ENCODE peak calls at places on chromosome 3, in eight cellular contexts. One of them, this sample, is unnamed.

GRCh38 chr3:158108596-158108995 is 1.3 kb upstream of the RSRC1 start:
- DNase-seq in neural progenitor cell: no peak
- DNase-seq in IMR-90: no peak
- DNase-seq in HepG2: no peak
- DNase-seq in upper lobe of right lung: no peak
- DNase-seq in SK-N-SH: no peak
- DNase-seq in heart right ventricle: no peak
- DNase-seq in tibial artery: no peak
- DNase-seq in this sample: no peak

GRCh38 chr3:105594219-105594618 is 227.5 kb downstream of the ALCAM start:
- DNase-seq in tibial artery: no peak
- DNase-seq in SK-N-SH: no peak
- DNase-seq in IMR-90: peak; percentile 76
- DNase-seq in heart right ventricle: no peak
- DNase-seq in upper lobe of right lung: no peak
- DNase-seq in neural progenitor cell: no peak
- DNase-seq in HepG2: no peak
- DNase-seq in this sample: peak; percentile 64

GRCh38 chr3:192641911-192642310 is 85.4 kb downstream of the FGF12 start:
- DNase-seq in heart right ventricle: no peak
- DNase-seq in IMR-90: no peak
- DNase-seq in tibial artery: no peak
- DNase-seq in upper lobe of right lung: no peak
- DNase-seq in neural progenitor cell: no peak
- DNase-seq in HepG2: no peak
- DNase-seq in SK-N-SH: no peak
- DNase-seq in this sample: no peak

GRCh38 chr3:114877378-114878118 is 269.5 kb downstream of the ZBTB20 start:
- DNase-seq in HepG2: no peak
- DNase-seq in tibial artery: no peak
- DNase-seq in SK-N-SH: no peak
- DNase-seq in IMR-90: peak; percentile 48
- DNase-seq in heart right ventricle: no peak
- DNase-seq in upper lobe of right lung: no peak
- DNase-seq in neural progenitor cell: no peak
- DNase-seq in this sample: no peak

GRCh38 chr3:182722938-182723337 is 70.4 kb upstream of the ATP11B start:
- DNase-seq in neural progenitor cell: no peak
- DNase-seq in tibial artery: no peak
- DNase-seq in HepG2: no peak
- DNase-seq in heart right ventricle: no peak
- DNase-seq in SK-N-SH: no peak
- DNase-seq in IMR-90: no peak
- DNase-seq in upper lobe of right lung: no peak
- DNase-seq in this sample: no peak

GRCh38 chr3:100045696-100046095 is 68.6 kb downstream of the FILIP1L start:
- DNase-seq in tibial artery: peak; percentile 63
- DNase-seq in neural progenitor cell: peak; percentile 22
- DNase-seq in IMR-90: peak; percentile 99
- DNase-seq in upper lobe of right lung: peak; percentile 62
- DNase-seq in HepG2: no peak
- DNase-seq in SK-N-SH: no peak
- DNase-seq in heart right ventricle: peak; percentile 68
- DNase-seq in this sample: peak; percentile 14

GRCh38 chr3:108818404-108818803 is 4.2 kb upstream of the TRAT1 start:
- DNase-seq in SK-N-SH: peak; percentile 6
- DNase-seq in tibial artery: no peak
- DNase-seq in upper lobe of right lung: no peak
- DNase-seq in IMR-90: peak; percentile 10
- DNase-seq in heart right ventricle: no peak
- DNase-seq in neural progenitor cell: peak; percentile 72
- DNase-seq in HepG2: peak; percentile 3
- DNase-seq in this sample: peak; percentile 61

GRCh38 chr3:38124324-38125122 is 12.4 kb downstream of the ACAA1 start:
- DNase-seq in SK-N-SH: no peak
- DNase-seq in heart right ventricle: no peak
- DNase-seq in IMR-90: no peak
- DNase-seq in tibial artery: no peak
- DNase-seq in upper lobe of right lung: no peak
- DNase-seq in HepG2: no peak
- DNase-seq in neural progenitor cell: no peak
- DNase-seq in this sample: peak; percentile 82

GRCh38 chr3:168801792-168802191 is 706.1 kb upstream of the GOLIM4 start:
- DNase-seq in HepG2: no peak
- DNase-seq in heart right ventricle: no peak
- DNase-seq in SK-N-SH: no peak
- DNase-seq in neural progenitor cell: no peak
- DNase-seq in IMR-90: peak; percentile 80
- DNase-seq in upper lobe of right lung: no peak
- DNase-seq in tibial artery: no peak
- DNase-seq in this sample: peak; percentile 76

GRCh38 chr3:13073042-13073906 is at the start of gene IQSEC1:
- DNase-seq in neural progenitor cell: peak; percentile 95
- DNase-seq in IMR-90: peak; percentile 7
- DNase-seq in SK-N-SH: peak; percentile 94
- DNase-seq in tibial artery: peak; percentile 54
- DNase-seq in heart right ventricle: peak; percentile 69
- DNase-seq in HepG2: no peak
- DNase-seq in upper lobe of right lung: peak; percentile 71
- DNase-seq in this sample: no peak

GRCh38 chr3:186570941-186571643 is 572 bp downstream of the DNAJB11 start:
- DNase-seq in tibial artery: no peak
- DNase-seq in neural progenitor cell: no peak
- DNase-seq in IMR-90: no peak
- DNase-seq in HepG2: no peak
- DNase-seq in SK-N-SH: no peak
- DNase-seq in upper lobe of right lung: no peak
- DNase-seq in heart right ventricle: no peak
- DNase-seq in this sample: no peak

GRCh38 chr3:161770532-161771386 is 274.2 kb downstream of the OTOL1 start:
- DNase-seq in IMR-90: no peak
- DNase-seq in tibial artery: no peak
- DNase-seq in SK-N-SH: no peak
- DNase-seq in neural progenitor cell: no peak
- DNase-seq in upper lobe of right lung: no peak
- DNase-seq in heart right ventricle: no peak
- DNase-seq in HepG2: no peak
- DNase-seq in this sample: peak; percentile 22

GRCh38 chr3:119937229-119937628 is 155.3 kb downstream of the NR1I2 start:
- DNase-seq in HepG2: no peak
- DNase-seq in upper lobe of right lung: no peak
- DNase-seq in neural progenitor cell: no peak
- DNase-seq in SK-N-SH: no peak
- DNase-seq in heart right ventricle: no peak
- DNase-seq in IMR-90: peak; percentile 10
- DNase-seq in tibial artery: no peak
- DNase-seq in this sample: no peak

GRCh38 chr3:14283821-14284438 is 105.3 kb downstream of the LSM3 start:
- DNase-seq in tibial artery: no peak
- DNase-seq in heart right ventricle: no peak
- DNase-seq in IMR-90: no peak
- DNase-seq in SK-N-SH: no peak
- DNase-seq in HepG2: no peak
- DNase-seq in upper lobe of right lung: no peak
- DNase-seq in neural progenitor cell: no peak
- DNase-seq in this sample: no peak

GRCh38 chr3:132317229-132317948 is at the start of gene ACP3:
- DNase-seq in tibial artery: peak; percentile 59
- DNase-seq in HepG2: no peak
- DNase-seq in upper lobe of right lung: peak; percentile 75
- DNase-seq in IMR-90: peak; percentile 82
- DNase-seq in neural progenitor cell: peak; percentile 31
- DNase-seq in SK-N-SH: no peak
- DNase-seq in heart right ventricle: peak; percentile 40
- DNase-seq in this sample: peak; percentile 95

GRCh38 chr3:187183210-187183862 is 13.9 kb upstream of the RTP1 start:
- DNase-seq in tibial artery: no peak
- DNase-seq in IMR-90: no peak
- DNase-seq in heart right ventricle: no peak
- DNase-seq in HepG2: no peak
- DNase-seq in neural progenitor cell: peak; percentile 23
- DNase-seq in SK-N-SH: no peak
- DNase-seq in upper lobe of right lung: no peak
- DNase-seq in this sample: no peak

GRCh38 chr3:192879346-192880031 is 38.2 kb downstream of the MB21D2 start:
- DNase-seq in SK-N-SH: peak; percentile 24
- DNase-seq in heart right ventricle: no peak
- DNase-seq in HepG2: peak; percentile 83
- DNase-seq in neural progenitor cell: peak; percentile 57
- DNase-seq in IMR-90: peak; percentile 96
- DNase-seq in upper lobe of right lung: no peak
- DNase-seq in tibial artery: no peak
- DNase-seq in this sample: peak; percentile 99

GRCh38 chr3:196947136-196947859 is 5.0 kb upstream of the NCBP2 start:
- DNase-seq in heart right ventricle: no peak
- DNase-seq in IMR-90: no peak
- DNase-seq in upper lobe of right lung: no peak
- DNase-seq in tibial artery: no peak
- DNase-seq in neural progenitor cell: no peak
- DNase-seq in HepG2: no peak
- DNase-seq in SK-N-SH: no peak
- DNase-seq in this sample: no peak

GRCh38 chr3:43106293-43106628 is 382 bp upstream of the POMGNT2 start:
- DNase-seq in heart right ventricle: no peak
- DNase-seq in IMR-90: no peak
- DNase-seq in upper lobe of right lung: no peak
- DNase-seq in SK-N-SH: no peak
- DNase-seq in tibial artery: no peak
- DNase-seq in HepG2: no peak
- DNase-seq in neural progenitor cell: no peak
- DNase-seq in this sample: no peak

GRCh38 chr3:87132801-87133200 is 94.3 kb upstream of the CHMP2B start:
- DNase-seq in upper lobe of right lung: no peak
- DNase-seq in IMR-90: no peak
- DNase-seq in tibial artery: no peak
- DNase-seq in HepG2: no peak
- DNase-seq in heart right ventricle: no peak
- DNase-seq in neural progenitor cell: no peak
- DNase-seq in SK-N-SH: no peak
- DNase-seq in this sample: no peak

GRCh38 chr3:167100200-167100599 is 279.9 kb downstream of the ZBBX start:
- DNase-seq in SK-N-SH: no peak
- DNase-seq in upper lobe of right lung: no peak
- DNase-seq in IMR-90: no peak
- DNase-seq in tibial artery: no peak
- DNase-seq in HepG2: no peak
- DNase-seq in heart right ventricle: no peak
- DNase-seq in neural progenitor cell: no peak
- DNase-seq in this sample: no peak

GRCh38 chr3:167106456-167106855 is 273.6 kb downstream of the ZBBX start:
- DNase-seq in IMR-90: no peak
- DNase-seq in SK-N-SH: no peak
- DNase-seq in heart right ventricle: no peak
- DNase-seq in neural progenitor cell: no peak
- DNase-seq in upper lobe of right lung: no peak
- DNase-seq in HepG2: no peak
- DNase-seq in tibial artery: no peak
- DNase-seq in this sample: no peak

GRCh38 chr3:167100651-167101050 is 279.4 kb downstream of the ZBBX start:
- DNase-seq in upper lobe of right lung: no peak
- DNase-seq in IMR-90: no peak
- DNase-seq in neural progenitor cell: no peak
- DNase-seq in SK-N-SH: no peak
- DNase-seq in heart right ventricle: no peak
- DNase-seq in HepG2: no peak
- DNase-seq in tibial artery: no peak
- DNase-seq in this sample: no peak

GRCh38 chr3:167102071-167102470 is 278.0 kb downstream of the ZBBX start:
- DNase-seq in tibial artery: no peak
- DNase-seq in upper lobe of right lung: no peak
- DNase-seq in HepG2: peak; percentile 3
- DNase-seq in IMR-90: no peak
- DNase-seq in SK-N-SH: no peak
- DNase-seq in heart right ventricle: no peak
- DNase-seq in neural progenitor cell: peak; percentile 51
- DNase-seq in this sample: peak; percentile 29
- TF ChIP-seq CTCF in tibial artery: no peak
- TF ChIP-seq CTCF in upper lobe of right lung: no peak
- TF ChIP-seq CTCF in HepG2: peak; percentile 21
- TF ChIP-seq CTCF in IMR-90: no peak
- TF ChIP-seq CTCF in SK-N-SH: peak; percentile 32
- TF ChIP-seq CTCF in heart right ventricle: no peak
- TF ChIP-seq CTCF in neural progenitor cell: peak; percentile 64
- TF ChIP-seq CTCF in this sample: peak; percentile 56

DNA sequence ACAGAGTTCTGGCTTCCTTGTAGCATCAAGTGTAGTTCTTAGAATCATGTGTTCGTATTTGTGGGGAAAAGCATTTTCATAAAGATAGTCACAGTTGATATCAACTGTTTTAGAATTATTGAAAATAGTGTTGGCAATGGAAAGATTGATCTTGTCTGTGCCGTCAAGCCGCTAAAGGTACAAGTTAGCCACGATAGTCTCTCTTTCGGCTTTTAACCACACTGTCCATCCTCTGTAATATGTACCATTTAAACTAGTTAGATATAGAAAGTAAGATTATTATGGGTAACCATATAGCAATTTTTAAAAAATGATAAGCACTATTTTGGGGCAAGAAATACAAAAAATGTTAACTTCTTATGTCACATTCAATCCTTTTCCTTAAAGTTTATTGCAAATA is 8.7 kb downstream of the ZIC1 start:
- DNase-seq in upper lobe of right lung: no peak
- DNase-seq in tibial artery: no peak
- DNase-seq in heart right ventricle: no peak
- DNase-seq in SK-N-SH: no peak
- DNase-seq in HepG2: no peak
- DNase-seq in neural progenitor cell: no peak
- DNase-seq in IMR-90: no peak
- DNase-seq in this sample: no peak
- H3K9me3 ChIP-seq in upper lobe of right lung: no peaks in the 10 kb centered on the region
- H3K9me3 ChIP-seq in tibial artery: peaks cover 6% of the 10 kb centered on the region
- H3K9me3 ChIP-seq in heart right ventricle: no peaks in the 10 kb centered on the region
- H3K9me3 ChIP-seq in SK-N-SH: no peaks in the 10 kb centered on the region
- H3K9me3 ChIP-seq in HepG2: no peaks in the 10 kb centered on the region
- H3K9me3 ChIP-seq in neural progenitor cell: no peaks in the 10 kb centered on the region
- H3K9me3 ChIP-seq in IMR-90: peaks cover 17% of the 10 kb centered on the region
- H3K9me3 ChIP-seq in this sample: no peaks in the 10 kb centered on the region

GRCh38 chr3:58333206-58334012 is 717 bp downstream of the PXK start:
- DNase-seq in IMR-90: no peak
- DNase-seq in neural progenitor cell: peak; percentile 55
- DNase-seq in HepG2: no peak
- DNase-seq in tibial artery: peak; percentile 32
- DNase-seq in upper lobe of right lung: peak; percentile 66
- DNase-seq in SK-N-SH: peak; percentile 68
- DNase-seq in heart right ventricle: peak; percentile 25
- DNase-seq in this sample: peak; percentile 40
- TF ChIP-seq CTCF in IMR-90: no peak
- TF ChIP-seq CTCF in neural progenitor cell: no peak
- TF ChIP-seq CTCF in HepG2: peak; percentile 41
- TF ChIP-seq CTCF in tibial artery: no peak
- TF ChIP-seq CTCF in upper lobe of right lung: no peak
- TF ChIP-seq CTCF in SK-N-SH: peak; percentile 38
- TF ChIP-seq CTCF in heart right ventricle: no peak
- TF ChIP-seq CTCF in this sample: peak; percentile 49

DNA sequence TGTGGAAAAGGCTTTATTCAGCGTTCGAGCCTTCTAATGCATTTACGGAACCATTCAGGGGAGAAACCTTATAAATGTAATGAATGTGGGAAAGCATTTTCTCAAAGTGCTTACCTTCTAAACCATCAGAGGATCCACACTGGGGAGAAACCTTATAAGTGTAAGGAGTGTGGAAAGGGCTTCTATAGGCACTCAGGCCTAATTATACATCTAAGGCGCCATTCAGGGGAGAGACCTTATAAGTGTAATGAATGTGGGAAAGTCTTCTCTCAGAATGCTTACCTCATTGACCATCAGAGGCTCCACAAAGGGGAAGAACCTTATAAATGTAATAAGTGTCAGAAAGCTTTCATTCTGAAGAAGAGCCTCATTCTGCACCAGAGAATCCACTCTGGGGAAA is 6.2 kb upstream of the ZNF35 start:
- DNase-seq in tibial artery: no peak
- DNase-seq in heart right ventricle: no peak
- DNase-seq in neural progenitor cell: no peak
- DNase-seq in SK-N-SH: no peak
- DNase-seq in HepG2: no peak
- DNase-seq in IMR-90: no peak
- DNase-seq in upper lobe of right lung: no peak
- DNase-seq in this sample: no peak
- H3K9me3 ChIP-seq in tibial artery: peaks cover 37% of the 10 kb centered on the region
- H3K9me3 ChIP-seq in heart right ventricle: peaks cover 17% of the 10 kb centered on the region
- H3K9me3 ChIP-seq in neural progenitor cell: peaks cover 25% of the 10 kb centered on the region
- H3K9me3 ChIP-seq in SK-N-SH: peaks cover 33% of the 10 kb centered on the region
- H3K9me3 ChIP-seq in HepG2: no peaks in the 10 kb centered on the region
- H3K9me3 ChIP-seq in IMR-90: peaks cover 38% of the 10 kb centered on the region
- H3K9me3 ChIP-seq in upper lobe of right lung: peaks cover 34% of the 10 kb centered on the region
- H3K9me3 ChIP-seq in this sample: peaks cover 41% of the 10 kb centered on the region